ENCODE peak calls at places on chromosomes 5 and 9, in four cellular contexts. One of them, this sample, is unnamed.

GRCh38 chr9:92504881-92505280 is 22.6 kb upstream of the ASPN start:
- DNase-seq in ELR: no peak
- DNase-seq in DMS153: no peak
- DNase-seq in activated CD4-positive, CD25-positive, alpha-beta regulatory T cell treated with anti-CD3 and anti-CD28 coated beads, Interleukin-2, amount 50 U/mL, for 72 hours: no peak
- DNase-seq in this sample: no peak

GRCh38 chr5:154487541-154487940 is 9.5 kb upstream of the HAND1 start:
- DNase-seq in ELR: no peak
- DNase-seq in DMS153: no peak
- DNase-seq in activated CD4-positive, CD25-positive, alpha-beta regulatory T cell treated with anti-CD3 and anti-CD28 coated beads, Interleukin-2, amount 50 U/mL, for 72 hours: no peak
- DNase-seq in this sample: no peak

GRCh38 chr5:38468978-38469706 is 87.3 kb downstream of the LIFR start:
- DNase-seq in ELR: no peak
- DNase-seq in DMS153: no peak
- DNase-seq in activated CD4-positive, CD25-positive, alpha-beta regulatory T cell treated with anti-CD3 and anti-CD28 coated beads, Interleukin-2, amount 50 U/mL, for 72 hours: no peak
- DNase-seq in this sample: no peak

GRCh38 chr9:38322937-38323336 is 69.6 kb upstream of the ALDH1B1 start:
- DNase-seq in ELR: no peak
- DNase-seq in DMS153: no peak
- DNase-seq in activated CD4-positive, CD25-positive, alpha-beta regulatory T cell treated with anti-CD3 and anti-CD28 coated beads, Interleukin-2, amount 50 U/mL, for 72 hours: no peak
- DNase-seq in this sample: no peak

GRCh38 chr5:94217216-94217615 is 401.2 kb downstream of the KIAA0825 start:
- DNase-seq in ELR: no peak
- DNase-seq in DMS153: no peak
- DNase-seq in activated CD4-positive, CD25-positive, alpha-beta regulatory T cell treated with anti-CD3 and anti-CD28 coated beads, Interleukin-2, amount 50 U/mL, for 72 hours: no peak
- DNase-seq in this sample: no peak

GRCh38 chr9:5870691-5871090 is 20.0 kb upstream of the MLANA start:
- DNase-seq in ELR: no peak
- DNase-seq in DMS153: no peak
- DNase-seq in activated CD4-positive, CD25-positive, alpha-beta regulatory T cell treated with anti-CD3 and anti-CD28 coated beads, Interleukin-2, amount 50 U/mL, for 72 hours: no peak
- DNase-seq in this sample: no peak

GRCh38 chr5:96934291-96934694 is 1.6 kb upstream of the LNPEP start:
- DNase-seq in ELR: peak
- DNase-seq in DMS153: no peak
- DNase-seq in activated CD4-positive, CD25-positive, alpha-beta regulatory T cell treated with anti-CD3 and anti-CD28 coated beads, Interleukin-2, amount 50 U/mL, for 72 hours: no peak
- DNase-seq in this sample: no peak

GRCh38 chr5:372556-372910 is 51.0 kb downstream of the AHRR start:
- DNase-seq in ELR: no peak
- DNase-seq in DMS153: no peak
- DNase-seq in activated CD4-positive, CD25-positive, alpha-beta regulatory T cell treated with anti-CD3 and anti-CD28 coated beads, Interleukin-2, amount 50 U/mL, for 72 hours: peak
- DNase-seq in this sample: no peak

GRCh38 chr5:180153991-180154390 is 55.0 kb downstream of the RASGEF1C start:
- DNase-seq in ELR: no peak
- DNase-seq in DMS153: no peak
- DNase-seq in activated CD4-positive, CD25-positive, alpha-beta regulatory T cell treated with anti-CD3 and anti-CD28 coated beads, Interleukin-2, amount 50 U/mL, for 72 hours: no peak
- DNase-seq in this sample: no peak

GRCh38 chr5:125274938-125275759 is 528.7 kb upstream of the ZNF608 start:
- DNase-seq in ELR: no peak
- DNase-seq in DMS153: no peak
- DNase-seq in activated CD4-positive, CD25-positive, alpha-beta regulatory T cell treated with anti-CD3 and anti-CD28 coated beads, Interleukin-2, amount 50 U/mL, for 72 hours: no peak
- DNase-seq in this sample: peak

GRCh38 chr9:10366171-10366779 is 246.5 kb downstream of the PTPRD start:
- DNase-seq in ELR: peak
- DNase-seq in DMS153: peak
- DNase-seq in activated CD4-positive, CD25-positive, alpha-beta regulatory T cell treated with anti-CD3 and anti-CD28 coated beads, Interleukin-2, amount 50 U/mL, for 72 hours: no peak
- DNase-seq in this sample: peak

GRCh38 chr5:55558484-55558883 is 23.7 kb upstream of the PLPP1 start:
- DNase-seq in ELR: no peak
- DNase-seq in DMS153: no peak
- DNase-seq in activated CD4-positive, CD25-positive, alpha-beta regulatory T cell treated with anti-CD3 and anti-CD28 coated beads, Interleukin-2, amount 50 U/mL, for 72 hours: no peak
- DNase-seq in this sample: no peak

GRCh38 chr9:98935064-98935463 is 8.6 kb upstream of the COL15A1 start:
- DNase-seq in ELR: no peak
- DNase-seq in DMS153: no peak
- DNase-seq in activated CD4-positive, CD25-positive, alpha-beta regulatory T cell treated with anti-CD3 and anti-CD28 coated beads, Interleukin-2, amount 50 U/mL, for 72 hours: no peak
- DNase-seq in this sample: no peak

GRCh38 chr5:13664377-13664776 is 280.1 kb downstream of the DNAH5 start:
- DNase-seq in ELR: peak
- DNase-seq in DMS153: no peak
- DNase-seq in activated CD4-positive, CD25-positive, alpha-beta regulatory T cell treated with anti-CD3 and anti-CD28 coated beads, Interleukin-2, amount 50 U/mL, for 72 hours: no peak
- DNase-seq in this sample: peak

GRCh38 chr9:130689937-130690700 is 3.5 kb upstream of the EXOSC2 start:
- DNase-seq in ELR: peak
- DNase-seq in DMS153: peak
- DNase-seq in activated CD4-positive, CD25-positive, alpha-beta regulatory T cell treated with anti-CD3 and anti-CD28 coated beads, Interleukin-2, amount 50 U/mL, for 72 hours: no peak
- DNase-seq in this sample: peak

GRCh38 chr5:177329883-177330282 is 18.2 kb upstream of the MXD3 start:
- DNase-seq in ELR: no peak
- DNase-seq in DMS153: no peak
- DNase-seq in activated CD4-positive, CD25-positive, alpha-beta regulatory T cell treated with anti-CD3 and anti-CD28 coated beads, Interleukin-2, amount 50 U/mL, for 72 hours: no peak
- DNase-seq in this sample: no peak

GRCh38 chr5:139634541-139634940 is 13.6 kb upstream of the CXXC5 start:
- DNase-seq in ELR: no peak
- DNase-seq in DMS153: no peak
- DNase-seq in activated CD4-positive, CD25-positive, alpha-beta regulatory T cell treated with anti-CD3 and anti-CD28 coated beads, Interleukin-2, amount 50 U/mL, for 72 hours: no peak
- DNase-seq in this sample: no peak

GRCh38 chr5:128413356-128413755 is 124.7 kb downstream of the FBN2 start:
- DNase-seq in ELR: no peak
- DNase-seq in DMS153: no peak
- DNase-seq in activated CD4-positive, CD25-positive, alpha-beta regulatory T cell treated with anti-CD3 and anti-CD28 coated beads, Interleukin-2, amount 50 U/mL, for 72 hours: no peak
- DNase-seq in this sample: no peak